ENCODE peak calls at places on chromosome 1, in ten cellular contexts. Y is HepG2; M is left ventricle myocardium inferior; R is sigmoid colon; I is lower lobe of right lung; Z is ovary; V is CD8-positive, alpha-beta T cell; K is adrenal gland; L is PC-3; S is CD4-positive, alpha-beta T cell. N is an unnamed sample.

GRCh38 chr1:248158758-248159157 is 13.8 kb downstream of the OR2M5 start:
- DNase-seq in Z (no peak), L (peak; percentile 64), K (no peak), I (no peak), Y (no peak), S (no peak), R (no peak), V (no peak), M (no peak), N (no peak)

GRCh38 chr1:14576155-14576554 is 22.3 kb upstream of the KAZN start:
- DNase-seq in Y (no peak), Z (no peak), S (no peak), V (no peak), M (no peak), L (no peak), I (no peak), R (no peak), K (no peak), N (no peak)

GRCh38 chr1:110672753-110673108 is 2.0 kb downstream of the KCNA3 start:
- DNase-seq in L (no peak), V (peak; percentile 34), K (no peak), M (no peak), R (no peak), Z (no peak), I (no peak), Y (no peak), S (peak; percentile 26), N (no peak)

GRCh38 chr1:201634261-201634660 is 95.3 kb downstream of the NAV1 start:
- DNase-seq in I (no peak), Z (no peak), K (no peak), M (no peak), R (no peak), L (no peak), V (no peak), S (no peak), Y (no peak), N (no peak)

GRCh38 chr1:184118051-184118450 is 66.5 kb downstream of the TSEN15 start:
- DNase-seq in S (no peak), Z (no peak), R (no peak), K (no peak), I (no peak), V (no peak), L (peak; percentile 68), M (no peak), Y (no peak), N (no peak)

GRCh38 chr1:67700692-67701410 is 15.8 kb downstream of the GADD45A start:
- DNase-seq in K (peak; percentile 30), V (no peak), S (no peak), I (no peak), L (peak; percentile 78), M (no peak), Y (peak; percentile 98), R (no peak), Z (no peak), N (no peak)

GRCh38 chr1:107807405-107807804 is 157.6 kb downstream of the VAV3 start:
- DNase-seq in R (no peak), V (no peak), K (no peak), M (no peak), S (no peak), I (no peak), Y (no peak), Z (no peak), L (no peak), N (no peak)

GRCh38 chr1:147417024-147417423 is 124.3 kb upstream of the BCL9 start:
- DNase-seq in K (no peak), L (no peak), S (no peak), M (no peak), I (no peak), Y (no peak), R (no peak), Z (no peak), V (no peak), N (no peak)

GRCh38 chr1:98704474-98704873 is 43.0 kb downstream of the SNX7 start:
- DNase-seq in L (no peak), S (no peak), Y (no peak), Z (no peak), V (no peak), R (no peak), K (peak; percentile 1), I (no peak), M (no peak), N (peak; percentile 85)

GRCh38 chr1:176789571-176790090 is 326.7 kb downstream of the PAPPA2 start:
- DNase-seq in Z (no peak), R (no peak), I (no peak), L (no peak), S (no peak), M (no peak), K (no peak), Y (no peak), V (no peak), N (no peak)

GRCh38 chr1:232369912-232370311 is 260.0 kb downstream of the SIPA1L2 start:
- DNase-seq in Z (no peak), I (no peak), M (no peak), Y (no peak), L (no peak), S (no peak), R (no peak), K (no peak), V (no peak), N (no peak)

GRCh38 chr1:226986496-226987178 is 46.5 kb downstream of the COQ8A start:
- DNase-seq in I (no peak), M (no peak), R (peak; percentile 64), S (no peak), L (no peak), K (no peak), V (no peak), Z (peak; percentile 15), Y (no peak), N (no peak)

GRCh38 chr1:226983998-226984364 is 43.9 kb downstream of the COQ8A start:
- DNase-seq in K (no peak), L (no peak), V (no peak), M (no peak), Z (peak; percentile 11), I (no peak), S (no peak), R (peak; percentile 62), Y (no peak), N (no peak)

GRCh38 chr1:226985839-226986463 is 45.9 kb downstream of the COQ8A start:
- DNase-seq in I (no peak), S (no peak), L (no peak), Z (peak; percentile 20), Y (no peak), R (peak; percentile 65), M (peak; percentile 38), K (no peak), V (no peak), N (no peak)

GRCh38 chr1:226984521-226985238 is 44.6 kb downstream of the COQ8A start:
- DNase-seq in Y (no peak), I (no peak), S (no peak), L (no peak), K (no peak), V (no peak), R (peak; percentile 64), Z (peak; percentile 15), M (peak; percentile 57), N (no peak)

GRCh38 chr1:226985239-226985838 is 45.2 kb downstream of the COQ8A start:
- DNase-seq in S (no peak), Z (no peak), M (no peak), I (no peak), V (no peak), L (no peak), K (no peak), Y (no peak), R (peak; percentile 58), N (no peak)
- H3K27ac ChIP-seq in S (no peak overlapping the region), Z (no peak overlapping the region), M (peak overlapping the region; percentile 96), I (no peak overlapping the region), V (no peak overlapping the region), L (no peak overlapping the region), K (no peak overlapping the region), Y (no peak overlapping the region), R (peak overlapping the region; percentile 3), N (peak overlapping the region; percentile 61)

GRCh38 chr1:152497273-152497672 is 13.3 kb upstream of the LCE5A start:
- DNase-seq in K (no peak), S (no peak), L (peak; percentile 50), M (no peak), Y (peak; percentile 20), I (no peak), V (no peak), Z (no peak), R (no peak), N (no peak)
- TF ChIP-seq CTCF in K (no peak), S (no peak), L (peak; percentile 65), M (no peak), Y (peak; percentile 43), I (no peak), V (no peak), Z (no peak), R (no peak), N (no peak)

DNA sequence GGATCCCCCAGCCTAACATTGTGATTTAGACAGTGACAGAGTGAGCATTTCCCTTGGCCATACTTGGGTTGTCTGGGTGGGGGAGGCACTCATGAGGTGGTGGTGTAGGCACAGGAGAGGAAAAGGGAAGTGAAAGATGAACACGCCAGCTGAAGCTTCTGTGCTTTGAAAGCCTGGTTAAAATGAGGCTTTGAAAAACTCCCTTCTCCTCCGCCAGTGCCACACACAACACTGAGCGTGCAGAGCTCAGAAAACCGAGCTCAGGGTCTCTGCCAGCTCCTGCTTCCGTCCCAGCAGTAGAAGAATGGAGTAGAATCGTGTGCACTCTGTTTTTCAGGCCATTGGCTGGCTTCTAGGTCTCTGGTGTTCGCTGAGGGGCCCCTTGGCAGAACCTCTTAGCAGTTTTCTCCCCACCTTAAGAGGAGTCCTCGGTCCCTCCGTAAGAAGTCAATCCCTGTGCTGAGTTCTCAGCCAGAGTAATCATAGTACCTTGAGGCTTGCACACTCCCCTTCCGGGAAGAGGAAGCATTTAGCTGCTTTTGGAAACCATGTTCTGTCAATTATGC is 12.9 kb downstream of the PLEKHM2 start:
- DNase-seq in S (peak; percentile 11), M (no peak), V (peak; percentile 9), K (no peak), L (no peak), Z (no peak), R (no peak), Y (no peak), I (peak; percentile 56), N (no peak)
- H3K27ac ChIP-seq in S (peak overlapping the region; percentile 60), M (peak overlapping the region; percentile 42), V (peak overlapping the region; percentile 54), K (peak overlapping the region; percentile 24), L (no peak overlapping the region), Z (no peak overlapping the region), R (peak overlapping the region; percentile 6), Y (no peak overlapping the region), I (peak overlapping the region; percentile 55), N (peak overlapping the region; percentile 57)

GRCh38 chr1:182407724-182408123 is 7.3 kb upstream of the TEDDM1 start:
- DNase-seq in Z (no peak), R (no peak), V (no peak), K (no peak), S (no peak), L (no peak), Y (no peak), I (no peak), M (no peak), N (no peak)

GRCh38 chr1:182410138-182410537 is 9.7 kb upstream of the TEDDM1 start:
- DNase-seq in Z (no peak), K (no peak), I (no peak), M (no peak), Y (no peak), S (no peak), L (no peak), V (no peak), R (no peak), N (no peak)

GRCh38 chr1:182408435-182409070 is 8.1 kb upstream of the TEDDM1 start:
- DNase-seq in L (no peak), I (no peak), V (no peak), Y (no peak), Z (no peak), S (no peak), R (no peak), K (no peak), M (no peak), N (no peak)

GRCh38 chr1:182413486-182413885 is 13.0 kb upstream of the TEDDM1 start:
- DNase-seq in Y (no peak), I (no peak), V (no peak), Z (no peak), K (no peak), R (no peak), L (no peak), S (no peak), M (no peak), N (no peak)

GRCh38 chr1:182410620-182411273 is 10.3 kb upstream of the TEDDM1 start:
- DNase-seq in V (no peak), L (no peak), K (no peak), Z (no peak), I (no peak), Y (no peak), S (no peak), R (no peak), M (no peak), N (no peak)
- TF ChIP-seq CTCF in V (no peak), L (no peak), K (no peak), Z (no peak), I (no peak), Y (no peak), S (no peak), R (no peak), M (no peak), N (no peak)

N was measured in dorsolateral prefrontal cortex.